ENCODE peak calls at places on chromosomes 16 and 17, in seven cellular contexts. Q is retina, H is GF-D8, R is cardiac muscle cell, P is GM12892, I is RPMI7951, U is Daoy. B is an unnamed sample.

GRCh38 chr17:31695456-31696090 is 163.5 kb downstream of the COPRS start:
- DNase-seq in Q (no peak), H (no peak), R (no peak), P (no peak), I (peak; percentile 64), U (no peak), B (no peak)

GRCh38 chr17:63546308-63547082 is 3.8 kb upstream of the DCAF7 start:
- DNase-seq in Q (no peak), H (no peak), R (no peak), P (no peak), I (no peak), U (no peak), B (no peak)

GRCh38 chr17:40703652-40704051 is at the start of gene KRT24:
- DNase-seq in Q (no peak), H (no peak), R (no peak), P (no peak), I (no peak), U (no peak), B (no peak)

GRCh38 chr16:54928421-54929089 is 2.1 kb upstream of the IRX5 start:
- DNase-seq in Q (peak; percentile 79), H (peak; percentile 69), R (no peak), P (no peak), I (peak; percentile 80), U (peak; percentile 63), B (peak; percentile 38)

GRCh38 chr17:73643846-73644144 is 450 bp downstream of the SDK2 start:
- DNase-seq in Q (peak; percentile 52), H (no peak), R (peak; percentile 42), P (no peak), I (no peak), U (no peak), B (peak; percentile 48)

GRCh38 chr16:86886651-86887050 is 308.3 kb downstream of the FOXL1 start:
- DNase-seq in Q (no peak), H (no peak), R (no peak), P (no peak), I (peak; percentile 49), U (peak; percentile 66), B (no peak)

GRCh38 chr16:75628351-75628750 is 5.3 kb upstream of the ADAT1 start:
- DNase-seq in Q (no peak), H (no peak), R (no peak), P (no peak), I (no peak), U (no peak), B (no peak)

GRCh38 chr17:76240461-76241204 is at the start of gene RNF157:
- DNase-seq in Q (peak; percentile 86), H (no peak), R (peak; percentile 88), P (peak; percentile 74), I (peak; percentile 66), U (peak; percentile 75), B (peak; percentile 66)

GRCh38 chr17:14197582-14197981 is 39.1 kb downstream of the CDRT15 start:
- DNase-seq in Q (no peak), H (no peak), R (no peak), P (no peak), I (no peak), U (no peak), B (no peak)

GRCh38 chr17:41420134-41420533 is 4.3 kb downstream of the KRT37 start:
- DNase-seq in Q (no peak), H (no peak), R (no peak), P (no peak), I (peak; percentile 35), U (no peak), B (no peak)

GRCh38 chr16:24539295-24539849 is at the start of gene RBBP6:
- DNase-seq in Q (peak; percentile 100), H (peak; percentile 89), R (peak; percentile 98), P (peak; percentile 62), I (peak; percentile 94), U (peak; percentile 97), B (peak; percentile 83)

GRCh38 chr16:9311303-9311954 is 220.0 kb downstream of the HAPSTR1 start:
- DNase-seq in Q (peak; percentile 61), H (no peak), R (peak; percentile 41), P (no peak), I (peak; percentile 3), U (peak; percentile 48), B (no peak)

GRCh38 chr16:67966549-67967182 is 1.8 kb downstream of the SLC12A4 start:
- DNase-seq in Q (no peak), H (no peak), R (no peak), P (no peak), I (peak; percentile 36), U (no peak), B (no peak)

GRCh38 chr17:63948521-63948920 is 16.4 kb upstream of the CD79B start:
- DNase-seq in Q (no peak), H (no peak), R (no peak), P (no peak), I (no peak), U (no peak), B (no peak)

GRCh38 chr17:68257924-68258323 is 10.1 kb downstream of the AMZ2 start:
- DNase-seq in Q (no peak), H (no peak), R (no peak), P (no peak), I (no peak), U (no peak), B (no peak)

GRCh38 chr17:21705021-21705601 is 12.8 kb downstream of the KCNJ18 start:
- DNase-seq in Q (no peak), H (no peak), R (no peak), P (no peak), I (no peak), U (no peak), B (no peak)

GRCh38 chr16:51994597-51994996 is 552.3 kb downstream of the TOX3 start:
- DNase-seq in Q (no peak), H (no peak), R (peak; percentile 51), P (no peak), I (peak; percentile 58), U (peak; percentile 3), B (no peak)

GRCh38 chr17:82152114-82152513 is 54.1 kb upstream of the FASN start:
- DNase-seq in Q (no peak), H (no peak), R (no peak), P (no peak), I (no peak), U (no peak), B (no peak)

GRCh38 chr17:34771891-34772290 is 189.4 kb downstream of the CCT6B start:
- DNase-seq in Q (no peak), H (no peak), R (no peak), P (no peak), I (no peak), U (no peak), B (no peak)

GRCh38 chr16:88681709-88682451 is 4.4 kb downstream of the SNAI3 start:
- DNase-seq in Q (no peak), H (peak; percentile 80), R (no peak), P (peak; percentile 91), I (no peak), U (no peak), B (no peak)

GRCh38 chr17:80842456-80843053 is 149.1 kb upstream of the CHMP6 start:
- DNase-seq in Q (no peak), H (no peak), R (no peak), P (no peak), I (no peak), U (no peak), B (no peak)

GRCh38 chr16:11511328-11511727 is 75.4 kb downstream of the LITAF start:
- DNase-seq in Q (no peak), H (no peak), R (no peak), P (no peak), I (no peak), U (no peak), B (no peak)

GRCh38 chr16:86882586-86883280 is 304.4 kb downstream of the FOXL1 start:
- DNase-seq in Q (no peak), H (no peak), R (peak; percentile 58), P (no peak), I (peak; percentile 81), U (peak; percentile 79), B (no peak)

GRCh38 chr16:75256059-75256870 is 4.8 kb upstream of the BCAR1 start:
- DNase-seq in Q (no peak), H (no peak), R (peak; percentile 64), P (no peak), I (no peak), U (no peak), B (no peak)

GRCh38 chr17:1294157-1294717 is 14.8 kb downstream of the TRARG1 start:
- DNase-seq in Q (no peak), H (no peak), R (no peak), P (no peak), I (no peak), U (no peak), B (no peak)

B was measured in neural crest cell.